ENCODE peak calls at places on chromosome 11, in five cellular contexts. O is PC-3, E is cardiac fibroblast, S is brain microvascular endothelial cell, A is A673. X is an unnamed sample.

GRCh38 chr11:117984471-117984870 is 1.7 kb upstream of the IL10RA start:
- DNase-seq in O (no peak), E (no peak), S (no peak), A (no peak), X (no peak)

GRCh38 chr11:24820541-24820940 is 323.7 kb downstream of the LUZP2 start:
- DNase-seq in O (peak; percentile 42), E (no peak), S (no peak), A (no peak), X (no peak)

GRCh38 chr11:119103793-119104192 is 2.1 kb upstream of the DPAGT1 start:
- DNase-seq in O (no peak), E (no peak), S (no peak), A (peak; percentile 41), X (no peak)

GRCh38 chr11:101974255-101974654 is 57.9 kb upstream of the ANGPTL5 start:
- DNase-seq in O (peak; percentile 52), E (peak; percentile 25), S (no peak), A (no peak), X (no peak)

GRCh38 chr11:44625759-44626523 is 60.5 kb downstream of the CD82 start:
- DNase-seq in O (no peak), E (no peak), S (no peak), A (no peak), X (no peak)

GRCh38 chr11:18235394-18235926 is 1.1 kb downstream of the SAA4 start:
- DNase-seq in O (no peak), E (no peak), S (no peak), A (no peak), X (no peak)

GRCh38 chr11:88179966-88180629 is 4.9 kb upstream of the RAB38 start:
- DNase-seq in O (peak; percentile 78), E (peak; percentile 39), S (no peak), A (no peak), X (no peak)

GRCh38 chr11:10414659-10415058 is 40.4 kb upstream of the AMPD3 start:
- DNase-seq in O (no peak), E (peak; percentile 80), S (no peak), A (peak; percentile 44), X (no peak)

GRCh38 chr11:87421422-87421821 is 383.7 kb downstream of the TMEM135 start:
- DNase-seq in O (peak; percentile 97), E (peak; percentile 89), S (peak; percentile 87), A (peak; percentile 90), X (peak; percentile 55)

GRCh38 chr11:124763156-124763947 is 1.3 kb upstream of the ESAM start:
- DNase-seq in O (peak; percentile 90), E (peak; percentile 78), S (peak; percentile 63), A (peak; percentile 90), X (peak; percentile 34)

GRCh38 chr11:58133329-58134076 is 8.2 kb upstream of the OR9I1 start:
- DNase-seq in O (peak; percentile 80), E (no peak), S (no peak), A (no peak), X (no peak)

GRCh38 chr11:127182586-127183203 is 182.1 kb upstream of the KIRREL3 start:
- DNase-seq in O (no peak), E (no peak), S (no peak), A (peak; percentile 88), X (no peak)

GRCh38 chr11:15159085-15159484 is 44.4 kb downstream of the INSC start:
- DNase-seq in O (peak; percentile 17), E (peak; percentile 33), S (peak; percentile 47), A (peak; percentile 28), X (no peak)

GRCh38 chr11:15824060-15824459 is 532.3 kb downstream of the SOX6 start:
- DNase-seq in O (no peak), E (no peak), S (no peak), A (no peak), X (no peak)

GRCh38 chr11:122724520-122724919 is 69.0 kb downstream of the UBASH3B start:
- DNase-seq in O (no peak), E (peak; percentile 42), S (no peak), A (no peak), X (no peak)

GRCh38 chr11:119509969-119510401 is 87.0 kb upstream of the THY1 start:
- DNase-seq in O (peak; percentile 67), E (peak; percentile 87), S (peak; percentile 88), A (peak; percentile 55), X (no peak)

GRCh38 chr11:10051868-10052586 is 242.0 kb downstream of the SBF2 start:
- DNase-seq in O (no peak), E (no peak), S (no peak), A (no peak), X (no peak)

GRCh38 chr11:1750481-1750839 is at the start of gene IFITM10:
- DNase-seq in O (no peak), E (peak; percentile 47), S (no peak), A (no peak), X (no peak)

GRCh38 chr11:108933630-108934029 is 268.8 kb downstream of the DDX10 start:
- DNase-seq in O (peak; percentile 35), E (peak; percentile 50), S (peak; percentile 68), A (no peak), X (no peak)

GRCh38 chr11:44298862-44299261 is 11.1 kb downstream of the ALX4 start:
- DNase-seq in O (no peak), E (no peak), S (no peak), A (peak; percentile 48), X (no peak)

GRCh38 chr11:65388731-65389130 is 2.3 kb downstream of the FRMD8 start:
- DNase-seq in O (no peak), E (no peak), S (no peak), A (no peak), X (no peak)

GRCh38 chr11:17197431-17197898 is 10.3 kb downstream of the PIK3C2A start:
- DNase-seq in O (peak; percentile 76), E (no peak), S (no peak), A (no peak), X (no peak)

GRCh38 chr11:115642660-115643059 is 138.4 kb upstream of the CADM1 start:
- DNase-seq in O (no peak), E (no peak), S (no peak), A (no peak), X (no peak)

GRCh38 chr11:119800171-119800570 is 71.2 kb upstream of the NECTIN1 start:
- DNase-seq in O (no peak), E (no peak), S (no peak), A (no peak), X (no peak)

GRCh38 chr11:10680956-10681487 is 12.5 kb downstream of the IRAG1 start:
- DNase-seq in O (no peak), E (no peak), S (no peak), A (no peak), X (no peak)

GRCh38 chr11:78097666-78098385 is 18.2 kb upstream of the NDUFC2 start:
- DNase-seq in O (no peak), E (no peak), S (no peak), A (no peak), X (no peak)

GRCh38 chr11:1482581-1483444 is 3.8 kb downstream of the MOB2 start:
- DNase-seq in O (no peak), E (no peak), S (no peak), A (no peak), X (no peak)

GRCh38 chr11:19164230-19164855 is 37.4 kb downstream of the CSRP3 start:
- DNase-seq in O (no peak), E (no peak), S (no peak), A (no peak), X (no peak)

GRCh38 chr11:71977743-71978418 is 20.8 kb upstream of the IL18BP start:
- DNase-seq in O (peak; percentile 81), E (peak; percentile 69), S (peak; percentile 49), A (peak; percentile 74), X (no peak)

DNA sequence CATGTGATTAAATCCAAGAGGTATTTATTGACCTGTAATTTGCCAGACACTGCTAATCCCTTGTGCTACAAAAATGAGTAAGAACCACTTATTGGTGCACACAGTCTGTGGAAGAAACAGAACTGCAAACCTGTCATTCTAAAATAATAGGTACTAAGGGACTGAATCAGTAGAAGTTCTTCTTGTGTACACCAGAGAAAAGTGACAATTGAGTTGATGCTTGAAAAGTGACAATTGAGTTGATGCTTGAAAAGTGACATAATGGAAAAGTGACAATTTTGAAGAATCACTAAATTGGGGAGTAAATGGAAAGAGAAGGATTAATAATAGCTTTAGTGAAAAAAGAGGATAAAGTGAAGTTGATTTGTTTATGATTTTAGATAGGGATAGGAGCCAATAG is 56.4 kb downstream of the DKK3 start:
- DNase-seq in O (no peak), E (no peak), S (no peak), A (no peak), X (no peak)
- H3K4me3 ChIP-seq in O (no peak overlapping the region), E (no peak overlapping the region), S (no peak overlapping the region), A (no peak overlapping the region), X (no peak overlapping the region)

DNA sequence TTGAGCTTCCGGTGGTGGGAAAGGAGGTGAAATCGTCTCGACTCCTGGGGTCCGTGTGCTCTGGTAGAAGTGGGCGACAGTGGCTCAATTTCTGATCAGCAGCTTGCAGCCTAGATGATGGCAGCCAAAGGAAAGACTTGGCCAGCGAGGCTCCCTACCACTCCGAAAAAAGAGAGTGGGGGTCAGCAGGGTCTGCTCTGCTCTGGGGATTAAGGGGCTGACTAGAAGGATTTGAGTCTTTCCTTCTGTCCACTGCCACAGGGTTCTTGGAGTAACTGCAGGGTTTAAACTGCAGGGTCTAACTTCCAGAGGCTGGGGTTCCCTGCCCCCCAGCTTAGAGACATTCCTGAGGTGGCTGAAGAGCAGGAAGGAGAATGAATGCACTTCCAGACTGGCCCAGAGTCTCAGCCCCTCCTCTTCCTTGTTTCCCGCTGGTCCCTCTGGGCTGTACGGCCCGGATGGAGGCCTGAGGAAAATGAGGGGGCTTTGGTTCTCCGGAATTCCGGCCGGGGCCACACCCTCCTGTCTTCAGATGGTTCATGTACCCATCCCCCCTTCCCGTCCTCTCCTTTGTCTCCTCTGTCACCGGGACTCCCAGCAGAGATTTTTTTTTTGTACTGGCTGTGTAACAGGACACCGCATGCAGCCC is 907 bp downstream of the SERPINH1 start:
- DNase-seq in O (peak; percentile 49), E (peak; percentile 70), S (peak; percentile 72), A (peak; percentile 92), X (no peak)
- H3K4me3 ChIP-seq in O (peak overlapping the region; percentile 80), E (peak overlapping the region; percentile 95), S (peak overlapping the region; percentile 94), A (peak overlapping the region; percentile 86), X (peak overlapping the region; percentile 91)

GRCh38 chr11:46285173-46285572 is 7.7 kb downstream of the CREB3L1 start:
- DNase-seq in O (no peak), E (no peak), S (no peak), A (no peak), X (no peak)

GRCh38 chr11:46288451-46288850 is 11.0 kb downstream of the CREB3L1 start:
- DNase-seq in O (no peak), E (no peak), S (no peak), A (no peak), X (no peak)

GRCh38 chr11:46281374-46281831 is 3.9 kb downstream of the CREB3L1 start:
- DNase-seq in O (no peak), E (peak; percentile 45), S (no peak), A (peak; percentile 47), X (no peak)

GRCh38 chr11:46286789-46287188 is 9.3 kb downstream of the CREB3L1 start:
- DNase-seq in O (no peak), E (no peak), S (no peak), A (no peak), X (no peak)

GRCh38 chr11:46285594-46286033 is 8.2 kb downstream of the CREB3L1 start:
- DNase-seq in O (no peak), E (peak; percentile 79), S (no peak), A (no peak), X (no peak)
- H3K4me3 ChIP-seq in O (no peak overlapping the region), E (peak overlapping the region; percentile 30), S (no peak overlapping the region), A (no peak overlapping the region), X (no peak overlapping the region)

DNA sequence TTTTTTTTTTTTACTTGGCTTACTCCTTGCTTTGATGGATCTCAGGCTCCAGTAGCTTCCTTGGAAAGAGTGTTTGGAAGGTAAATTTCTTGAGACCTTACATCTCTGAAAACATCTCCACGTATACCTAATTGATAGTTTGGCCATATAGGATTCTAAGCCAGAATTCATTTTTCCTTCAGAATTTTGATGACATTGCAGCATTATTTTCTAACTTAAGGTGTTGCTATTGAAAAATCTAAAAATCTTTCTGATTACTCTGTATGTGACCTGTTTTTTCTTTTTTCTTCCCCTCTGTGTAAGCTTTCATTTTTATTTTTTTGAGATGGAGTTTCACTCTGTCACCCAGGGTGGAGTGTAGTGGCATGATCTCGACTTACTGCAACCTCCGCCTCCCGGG is 23.1 kb upstream of the SPTBN2 start:
- DNase-seq in O (no peak), E (no peak), S (no peak), A (no peak), X (no peak)
- H3K4me3 ChIP-seq in O (no peak overlapping the region), E (no peak overlapping the region), S (no peak overlapping the region), A (no peak overlapping the region), X (no peak overlapping the region)